ENCODE peak calls at places on chromosomes 1 and 21, in four cellular contexts. U is breast epithelium, I is Panc1, A is hepatocyte. S is an unnamed sample.

GRCh38 chr1:116878804-116879477 is 30.8 kb upstream of the PTGFRN start:
- DNase-seq in I (no peak), A (peak), U (peak), S (no peak)

GRCh38 chr1:173827611-173828010 is 2.9 kb upstream of the CENPL start:
- DNase-seq in U (no peak), A (no peak), I (no peak), S (no peak)

GRCh38 chr1:163673756-163674155 is 352.0 kb downstream of the NUF2 start:
- DNase-seq in U (no peak), I (no peak), A (peak), S (no peak)

GRCh38 chr1:19802269-19802668 is 2.6 kb upstream of the TMCO4 start:
- DNase-seq in I (no peak), A (no peak), U (no peak), S (no peak)

GRCh38 chr1:176775996-176776395 is 313.0 kb downstream of the PAPPA2 start:
- DNase-seq in A (no peak), I (no peak), U (no peak), S (no peak)

GRCh38 chr1:67190942-67191341 is 24.7 kb downstream of the IL23R start:
- DNase-seq in U (no peak), I (no peak), A (no peak), S (no peak)

GRCh38 chr21:44259082-44259705 is 2.5 kb downstream of the DNMT3L start:
- DNase-seq in I (no peak), A (no peak), U (no peak), S (no peak)

GRCh38 chr21:41983229-41983628 is 26.9 kb downstream of the ZBTB21 start:
- DNase-seq in I (no peak), U (no peak), A (no peak), S (no peak)

GRCh38 chr1:29388884-29389283 is 152.6 kb downstream of the PTPRU start:
- DNase-seq in I (no peak), U (no peak), A (no peak), S (no peak)

GRCh38 chr1:14924012-14924452 is 229.5 kb upstream of the TMEM51 start:
- DNase-seq in U (peak), I (no peak), A (peak), S (no peak)

GRCh38 chr1:108049083-108049819 is 84.3 kb upstream of the VAV3 start:
- DNase-seq in A (peak), I (no peak), U (no peak), S (no peak)

GRCh38 chr1:7407980-7408770 is 362.9 kb upstream of the VAMP3 start:
- DNase-seq in A (no peak), I (no peak), U (no peak), S (peak)

GRCh38 chr1:92913093-92913819 is 48.0 kb downstream of the DIPK1A start:
- DNase-seq in U (no peak), A (no peak), I (no peak), S (no peak)

GRCh38 chr1:5847013-5847654 is 145.1 kb downstream of the NPHP4 start:
- DNase-seq in A (peak), U (no peak), I (no peak), S (no peak)

GRCh38 chr1:157968951-157969350 is 24.5 kb upstream of the KIRREL1 start:
- DNase-seq in U (no peak), A (no peak), I (no peak), S (no peak)

GRCh38 chr1:6785721-6786505 is 659 bp downstream of the CAMTA1 start:
- DNase-seq in U (no peak), I (no peak), A (peak), S (no peak)

GRCh38 chr1:156616463-156616862 is 2.8 kb upstream of the HAPLN2 start:
- DNase-seq in U (no peak), A (peak), I (no peak), S (no peak)

GRCh38 chr1:30386145-30386926 is 337.0 kb downstream of the MATN1 start:
- DNase-seq in A (no peak), U (peak), I (no peak), S (no peak)

GRCh38 chr1:94743866-94744265 is 76.3 kb upstream of the SLC44A3 start:
- DNase-seq in U (no peak), A (peak), I (no peak), S (no peak)

GRCh38 chr1:173395762-173396161 is 81.4 kb upstream of the PRDX6 start:
- DNase-seq in A (no peak), U (no peak), I (no peak), S (no peak)

GRCh38 chr1:34163792-34164509 is 1.1 kb downstream of the CSMD2 start:
- DNase-seq in U (no peak), I (no peak), A (peak), S (no peak)

GRCh38 chr1:30856260-30856790 is 52.2 kb downstream of the SDC3 start:
- DNase-seq in U (no peak), I (no peak), A (no peak), S (no peak)

GRCh38 chr1:206951318-206952105 is 5.2 kb upstream of the PIGR start:
- DNase-seq in A (peak), U (no peak), I (no peak), S (no peak)

GRCh38 chr1:196160066-196160795 is 448.0 kb downstream of the KCNT2 start:
- DNase-seq in A (no peak), U (no peak), I (no peak), S (no peak)

GRCh38 chr1:228373004-228373680 is 33.5 kb downstream of the TRIM11 start:
- DNase-seq in U (no peak), I (no peak), A (no peak), S (no peak)

GRCh38 chr1:45550401-45551305 is at the start of gene AKR1A1:
- DNase-seq in U (peak), I (peak), A (peak), S (peak)
- TF ChIP-seq CTCF in U (no peak), I (no peak), A (no peak), S (no peak)

GRCh38 chr1:155002479-155003226 is at the start of gene ZBTB7B:
- DNase-seq in A (peak), U (no peak), I (no peak), S (no peak)
- TF ChIP-seq CTCF in A (no peak), U (no peak), I (no peak), S (no peak)

GRCh38 chr1:26822737-26823395 is 3.6 kb upstream of the ZDHHC18 start:
- DNase-seq in U (no peak), I (no peak), A (no peak), S (no peak)
- TF ChIP-seq CTCF in U (no peak), I (no peak), A (no peak), S (no peak)

GRCh38 chr1:235597867-235598553 is 51.6 kb downstream of the GNG4 start:
- DNase-seq in A (peak), I (no peak), U (no peak), S (no peak)
- TF ChIP-seq CTCF in A (peak), I (peak), U (no peak), S (no peak)

S was measured in omental fat pad.